ENCODE peak calls at places on chromosomes 11 and 22, in five cellular contexts. W is lower lobe of right lung, P is HepG2, X is brain microvascular endothelial cell, B is pancreas. E is an unnamed sample.

GRCh38 chr22:40654522-40655167 is 18.1 kb upstream of the MRTFA start:
- DNase-seq in B (peak; percentile 39), P (no peak), X (peak; percentile 59), W (no peak), E (peak; percentile 66)

GRCh38 chr11:69670158-69670845 is 4.9 kb downstream of the LTO1 start:
- DNase-seq in P (peak; percentile 77), B (peak; percentile 58), X (peak; percentile 82), W (peak; percentile 85), E (peak; percentile 91)

GRCh38 chr11:69383372-69383771 is 89.4 kb downstream of the MYEOV start:
- DNase-seq in W (no peak), P (no peak), X (no peak), B (no peak), E (no peak)

GRCh38 chr11:100404907-100405306 is 282.2 kb upstream of the ARHGAP42 start:
- DNase-seq in P (no peak), W (no peak), X (no peak), B (no peak), E (no peak)

GRCh38 chr11:113376156-113376555 is 11.4 kb upstream of the ANKK1 start:
- DNase-seq in P (no peak), B (no peak), X (no peak), W (no peak), E (no peak)

GRCh38 chr11:103659743-103660142 is 376.7 kb upstream of the DDI1 start:
- DNase-seq in P (no peak), W (no peak), B (no peak), X (no peak), E (no peak)

GRCh38 chr11:102421262-102421661 is 31.3 kb downstream of the TMEM123 start:
- DNase-seq in B (no peak), W (no peak), X (no peak), P (no peak), E (no peak)

GRCh38 chr11:70671611-70672010 is 273.3 kb downstream of the CTTN start:
- DNase-seq in P (no peak), W (peak; percentile 24), B (no peak), X (no peak), E (no peak)

GRCh38 chr11:121328213-121328966 is 35.8 kb downstream of the SC5D start:
- DNase-seq in X (no peak), P (no peak), B (no peak), W (no peak), E (no peak)

GRCh38 chr22:38401336-38402084 is 53.5 kb downstream of the KCNJ4 start:
- DNase-seq in X (no peak), P (peak; percentile 52), B (no peak), W (no peak), E (no peak)

GRCh38 chr11:11884774-11885481 is 43.2 kb downstream of the USP47 start:
- DNase-seq in B (no peak), W (no peak), P (no peak), X (no peak), E (no peak)

GRCh38 chr11:94924074-94925031 is 49.0 kb downstream of the CWC15 start:
- DNase-seq in B (no peak), W (no peak), P (no peak), X (no peak), E (no peak)

GRCh38 chr11:122159173-122159701 is 43.2 kb upstream of the BLID start:
- DNase-seq in B (no peak), P (no peak), W (no peak), X (no peak), E (peak; percentile 45)

GRCh38 chr11:110261195-110262140 is 34.9 kb downstream of the RDX start:
- DNase-seq in W (no peak), X (no peak), P (no peak), B (no peak), E (no peak)

GRCh38 chr11:2076441-2076840 is 62.7 kb downstream of the IGF2 start:
- DNase-seq in X (no peak), B (no peak), W (no peak), P (no peak), E (no peak)

GRCh38 chr11:2071748-2072385 is 67.3 kb downstream of the IGF2 start:
- DNase-seq in W (no peak), P (no peak), B (no peak), X (no peak), E (no peak)

GRCh38 chr11:2074266-2074825 is 64.8 kb downstream of the IGF2 start:
- DNase-seq in W (no peak), X (no peak), B (no peak), P (no peak), E (peak; percentile 5)

GRCh38 chr11:2072551-2073261 is 66.5 kb downstream of the IGF2 start:
- DNase-seq in P (no peak), W (no peak), X (peak; percentile 22), B (no peak), E (no peak)

GRCh38 chr11:2077061-2077802 is 62.0 kb downstream of the IGF2 start:
- DNase-seq in W (no peak), X (peak; percentile 76), B (no peak), P (peak; percentile 55), E (no peak)
- H3K4me3 ChIP-seq in W (no peak overlapping the region), X (no peak overlapping the region), B (no peak overlapping the region), P (no peak overlapping the region), E (no peak overlapping the region)

GRCh38 chr22:48844096-48844675 is 983.5 kb downstream of the BRD1 start:
- DNase-seq in W (no peak), B (no peak), X (no peak), P (no peak), E (no peak)

GRCh38 chr22:48842583-48842945 is 985.1 kb downstream of the BRD1 start:
- DNase-seq in W (no peak), P (no peak), B (no peak), X (no peak), E (no peak)

GRCh38 chr22:48841881-48842582 is 985.6 kb downstream of the BRD1 start:
- DNase-seq in W (no peak), B (no peak), X (no peak), P (no peak), E (peak; percentile 22)

GRCh38 chr22:48843640-48844039 is 984.0 kb downstream of the BRD1 start:
- DNase-seq in P (no peak), X (no peak), W (no peak), B (no peak), E (no peak)

DNA sequence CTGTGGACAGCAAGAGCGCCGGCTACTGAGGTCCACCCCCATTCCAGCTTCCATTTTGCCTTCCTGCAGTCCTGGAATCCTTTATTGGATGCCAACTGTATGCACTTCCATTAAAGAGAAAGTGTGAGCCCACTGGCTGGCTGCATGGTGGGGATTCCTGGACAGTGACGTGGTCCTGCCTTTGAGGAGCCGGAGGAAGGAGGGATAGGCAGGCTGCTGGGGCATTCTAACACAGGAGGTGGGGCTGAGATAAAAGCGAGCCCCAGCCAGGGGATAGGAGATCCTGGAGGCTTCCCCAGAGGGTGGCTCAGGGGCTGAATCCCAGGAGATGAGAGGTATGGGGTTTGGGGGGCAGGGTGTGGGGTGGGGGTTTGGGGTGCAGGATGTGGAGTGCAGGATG is 984.7 kb downstream of the BRD1 start:
- DNase-seq in B (no peak), P (no peak), X (no peak), W (no peak), E (no peak)
- H3K27me3 ChIP-seq in B (no peaks in the 10 kb centered on the region), P (peaks cover 18% of the 10 kb centered on the region), X (no peaks in the 10 kb centered on the region), W (peaks cover 17% of the 10 kb centered on the region), E (no peaks in the 10 kb centered on the region)

GRCh38 chr11:46069595-46069994 is 51.7 kb downstream of the PHF21A start:
- DNase-seq in W (no peak), P (no peak), X (no peak), B (no peak), E (no peak)

GRCh38 chr11:46065681-46066080 is 55.6 kb downstream of the PHF21A start:
- DNase-seq in W (no peak), X (no peak), P (no peak), B (no peak), E (no peak)

GRCh38 chr11:46063138-46063537 is 58.1 kb downstream of the PHF21A start:
- DNase-seq in B (no peak), X (no peak), P (no peak), W (no peak), E (no peak)

GRCh38 chr11:46064221-46064620 is 57.0 kb downstream of the PHF21A start:
- DNase-seq in P (no peak), W (no peak), X (no peak), B (no peak), E (no peak)

DNA sequence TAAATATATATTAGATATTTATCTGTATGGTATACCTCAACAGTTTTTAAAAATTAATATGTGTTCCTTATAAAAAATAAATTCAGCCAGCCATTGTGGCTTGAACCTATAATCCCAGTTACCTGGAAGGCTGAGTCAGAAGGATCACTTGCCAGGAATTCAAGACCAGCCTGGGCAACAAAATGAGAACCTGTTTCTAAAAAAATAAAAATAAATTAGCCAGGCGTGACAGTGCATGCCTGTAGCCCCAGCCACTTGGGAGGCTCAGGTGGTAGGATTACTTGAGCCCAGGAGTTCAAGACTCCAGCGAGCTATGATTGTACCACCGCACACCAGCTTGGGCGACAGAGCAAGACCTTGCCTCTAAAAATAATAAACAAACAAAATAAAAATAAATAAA is 54.9 kb downstream of the PHF21A start:
- DNase-seq in X (no peak), P (no peak), W (no peak), B (no peak), E (no peak)
- TF ChIP-seq CTCF in X (no peak), P (no peak), W (no peak), B (no peak), E (no peak)

DNA sequence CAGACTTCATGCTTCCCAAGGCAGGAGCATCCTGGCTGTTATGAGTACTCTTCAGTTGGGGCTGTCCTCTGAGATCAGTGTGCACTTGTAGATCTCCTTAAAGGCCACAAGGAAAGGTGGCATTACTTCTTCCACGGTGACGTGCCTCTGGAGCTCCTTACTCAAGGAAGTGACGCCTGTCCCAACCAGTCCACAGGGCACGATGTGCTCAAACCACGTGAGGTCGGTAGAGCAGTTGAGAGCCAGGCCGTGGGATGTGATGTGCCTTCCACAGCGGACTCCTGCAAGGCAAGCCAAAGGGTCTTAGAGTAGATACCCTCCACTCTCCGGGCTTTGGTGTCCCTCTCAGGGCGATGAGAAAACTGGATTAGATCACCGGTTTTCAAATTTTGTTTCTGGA is 1.4 kb downstream of the LIPT2 start:
- DNase-seq in W (no peak), X (no peak), P (no peak), B (no peak), E (no peak)
- H3K4me3 ChIP-seq in W (no peak overlapping the region), X (no peak overlapping the region), P (no peak overlapping the region), B (no peak overlapping the region), E (no peak overlapping the region)

E was measured in dorsolateral prefrontal cortex.